ENCODE peak calls at places on chromosomes 6 and 20, in nine cellular contexts. One of them, this sample, is unnamed.

GRCh38 chr6:53112871-53113270 is 35.8 kb downstream of the GCM1 start:
- DNase-seq in stomach: peak; percentile 43
- DNase-seq in A549: no peak
- DNase-seq in tibial nerve: no peak
- DNase-seq in GM12878: no peak
- DNase-seq in SK-N-SH: no peak
- DNase-seq in H1: no peak
- DNase-seq in suprapubic skin: no peak
- DNase-seq in HepG2: no peak
- DNase-seq in this sample: no peak

GRCh38 chr6:147837540-147837939 is 329.1 kb downstream of the SAMD5 start:
- DNase-seq in stomach: no peak
- DNase-seq in A549: no peak
- DNase-seq in tibial nerve: no peak
- DNase-seq in GM12878: no peak
- DNase-seq in SK-N-SH: no peak
- DNase-seq in H1: no peak
- DNase-seq in suprapubic skin: no peak
- DNase-seq in HepG2: no peak
- DNase-seq in this sample: no peak

GRCh38 chr20:60953311-60953710 is 298.8 kb upstream of the CDH4 start:
- DNase-seq in stomach: no peak
- DNase-seq in A549: no peak
- DNase-seq in tibial nerve: no peak
- DNase-seq in GM12878: no peak
- DNase-seq in SK-N-SH: no peak
- DNase-seq in H1: no peak
- DNase-seq in suprapubic skin: no peak
- DNase-seq in HepG2: no peak
- DNase-seq in this sample: no peak

GRCh38 chr20:24963672-24964517 is 14.8 kb downstream of the CST7 start:
- DNase-seq in stomach: no peak
- DNase-seq in A549: no peak
- DNase-seq in tibial nerve: no peak
- DNase-seq in GM12878: no peak
- DNase-seq in SK-N-SH: no peak
- DNase-seq in H1: no peak
- DNase-seq in suprapubic skin: no peak
- DNase-seq in HepG2: no peak
- DNase-seq in this sample: no peak

GRCh38 chr20:23309781-23310180 is 40.8 kb upstream of the NXT1 start:
- DNase-seq in stomach: no peak
- DNase-seq in A549: no peak
- DNase-seq in tibial nerve: no peak
- DNase-seq in GM12878: no peak
- DNase-seq in SK-N-SH: no peak
- DNase-seq in H1: no peak
- DNase-seq in suprapubic skin: no peak
- DNase-seq in HepG2: no peak
- DNase-seq in this sample: no peak

GRCh38 chr6:160333841-160334240 is 14.3 kb upstream of the SLC22A3 start:
- DNase-seq in stomach: no peak
- DNase-seq in A549: no peak
- DNase-seq in tibial nerve: no peak
- DNase-seq in GM12878: no peak
- DNase-seq in SK-N-SH: no peak
- DNase-seq in H1: no peak
- DNase-seq in suprapubic skin: no peak
- DNase-seq in HepG2: no peak
- DNase-seq in this sample: no peak

GRCh38 chr20:61847986-61848385 is 217.7 kb downstream of the TAF4 start:
- DNase-seq in stomach: no peak
- DNase-seq in A549: no peak
- DNase-seq in tibial nerve: no peak
- DNase-seq in GM12878: no peak
- DNase-seq in SK-N-SH: no peak
- DNase-seq in H1: no peak
- DNase-seq in suprapubic skin: no peak
- DNase-seq in HepG2: no peak
- DNase-seq in this sample: no peak

GRCh38 chr6:21200056-21200870 is 393.3 kb upstream of the SOX4 start:
- DNase-seq in stomach: no peak
- DNase-seq in A549: no peak
- DNase-seq in tibial nerve: no peak
- DNase-seq in GM12878: no peak
- DNase-seq in SK-N-SH: peak; percentile 58
- DNase-seq in H1: no peak
- DNase-seq in suprapubic skin: no peak
- DNase-seq in HepG2: peak; percentile 21
- DNase-seq in this sample: no peak

GRCh38 chr6:33419580-33420492 is at the start of gene SYNGAP1:
- DNase-seq in stomach: no peak
- DNase-seq in A549: no peak
- DNase-seq in tibial nerve: peak; percentile 52
- DNase-seq in GM12878: no peak
- DNase-seq in SK-N-SH: peak; percentile 67
- DNase-seq in H1: no peak
- DNase-seq in suprapubic skin: peak; percentile 78
- DNase-seq in HepG2: no peak
- DNase-seq in this sample: peak; percentile 86

GRCh38 chr6:8535505-8535904 is 100.2 kb upstream of the SLC35B3 start:
- DNase-seq in stomach: no peak
- DNase-seq in A549: no peak
- DNase-seq in tibial nerve: no peak
- DNase-seq in GM12878: no peak
- DNase-seq in SK-N-SH: no peak
- DNase-seq in H1: no peak
- DNase-seq in suprapubic skin: no peak
- DNase-seq in HepG2: no peak
- DNase-seq in this sample: no peak

GRCh38 chr20:44738779-44739477 is 6.7 kb upstream of the KCNK15 start:
- DNase-seq in stomach: peak; percentile 79
- DNase-seq in A549: peak; percentile 94
- DNase-seq in tibial nerve: no peak
- DNase-seq in GM12878: peak; percentile 63
- DNase-seq in SK-N-SH: peak; percentile 88
- DNase-seq in H1: no peak
- DNase-seq in suprapubic skin: no peak
- DNase-seq in HepG2: peak; percentile 89
- DNase-seq in this sample: peak; percentile 57

GRCh38 chr20:32908334-32909292 is 49.9 kb downstream of the EFCAB8 start:
- DNase-seq in stomach: no peak
- DNase-seq in A549: no peak
- DNase-seq in tibial nerve: no peak
- DNase-seq in GM12878: no peak
- DNase-seq in SK-N-SH: no peak
- DNase-seq in H1: no peak
- DNase-seq in suprapubic skin: no peak
- DNase-seq in HepG2: no peak
- DNase-seq in this sample: no peak

GRCh38 chr6:152207915-152208714 is 400.6 kb downstream of the ESR1 start:
- DNase-seq in stomach: no peak
- DNase-seq in A549: no peak
- DNase-seq in tibial nerve: no peak
- DNase-seq in GM12878: no peak
- DNase-seq in SK-N-SH: no peak
- DNase-seq in H1: no peak
- DNase-seq in suprapubic skin: no peak
- DNase-seq in HepG2: peak; percentile 50
- DNase-seq in this sample: no peak

GRCh38 chr6:29516108-29516507 is 28.4 kb upstream of the MAS1L start:
- DNase-seq in stomach: no peak
- DNase-seq in A549: peak; percentile 5
- DNase-seq in tibial nerve: no peak
- DNase-seq in GM12878: no peak
- DNase-seq in SK-N-SH: no peak
- DNase-seq in H1: no peak
- DNase-seq in suprapubic skin: no peak
- DNase-seq in HepG2: no peak
- DNase-seq in this sample: no peak

GRCh38 chr6:35311390-35312075 is 13.9 kb downstream of the DEF6 start:
- DNase-seq in stomach: no peak
- DNase-seq in A549: no peak
- DNase-seq in tibial nerve: no peak
- DNase-seq in GM12878: no peak
- DNase-seq in SK-N-SH: no peak
- DNase-seq in H1: no peak
- DNase-seq in suprapubic skin: no peak
- DNase-seq in HepG2: no peak
- DNase-seq in this sample: no peak
- H3K27ac ChIP-seq in stomach: peak overlapping the region; percentile 4
- H3K27ac ChIP-seq in A549: no peak overlapping the region
- H3K27ac ChIP-seq in tibial nerve: peak overlapping the region; percentile 55
- H3K27ac ChIP-seq in GM12878: peak overlapping the region; percentile 65
- H3K27ac ChIP-seq in SK-N-SH: no peak overlapping the region
- H3K27ac ChIP-seq in H1: no peak overlapping the region
- H3K27ac ChIP-seq in suprapubic skin: no peak overlapping the region
- H3K27ac ChIP-seq in HepG2: no peak overlapping the region
- H3K27ac ChIP-seq in this sample: no peak overlapping the region

GRCh38 chr20:39283464-39283863 is 321.3 kb downstream of the DHX35 start:
- DNase-seq in stomach: no peak
- DNase-seq in A549: no peak
- DNase-seq in tibial nerve: no peak
- DNase-seq in GM12878: no peak
- DNase-seq in SK-N-SH: no peak
- DNase-seq in H1: no peak
- DNase-seq in suprapubic skin: no peak
- DNase-seq in HepG2: no peak
- DNase-seq in this sample: no peak
- TF ChIP-seq EP300 in stomach: no peak
- TF ChIP-seq EP300 in A549: no peak
- TF ChIP-seq EP300 in tibial nerve: no peak
- TF ChIP-seq EP300 in GM12878: no peak
- TF ChIP-seq EP300 in SK-N-SH: no peak
- TF ChIP-seq EP300 in H1: no peak
- TF ChIP-seq EP300 in suprapubic skin: no peak
- TF ChIP-seq EP300 in HepG2: no peak
- TF ChIP-seq EP300 in this sample: no peak

GRCh38 chr6:2794171-2794730 is 29.1 kb downstream of the WRNIP1 start:
- DNase-seq in stomach: no peak
- DNase-seq in A549: no peak
- DNase-seq in tibial nerve: no peak
- DNase-seq in GM12878: no peak
- DNase-seq in SK-N-SH: no peak
- DNase-seq in H1: no peak
- DNase-seq in suprapubic skin: no peak
- DNase-seq in HepG2: no peak
- DNase-seq in this sample: no peak

GRCh38 chr6:2795162-2795561 is 30.0 kb downstream of the WRNIP1 start:
- DNase-seq in stomach: no peak
- DNase-seq in A549: no peak
- DNase-seq in tibial nerve: no peak
- DNase-seq in GM12878: no peak
- DNase-seq in SK-N-SH: no peak
- DNase-seq in H1: no peak
- DNase-seq in suprapubic skin: no peak
- DNase-seq in HepG2: no peak
- DNase-seq in this sample: no peak

GRCh38 chr6:2791124-2792050 is 26.2 kb downstream of the WRNIP1 start:
- DNase-seq in stomach: peak; percentile 76
- DNase-seq in A549: peak; percentile 79
- DNase-seq in tibial nerve: peak; percentile 41
- DNase-seq in GM12878: peak; percentile 13
- DNase-seq in SK-N-SH: peak; percentile 77
- DNase-seq in H1: no peak
- DNase-seq in suprapubic skin: no peak
- DNase-seq in HepG2: peak; percentile 81
- DNase-seq in this sample: peak; percentile 39

GRCh38 chr6:2792330-2792729 is 27.1 kb downstream of the WRNIP1 start:
- DNase-seq in stomach: no peak
- DNase-seq in A549: no peak
- DNase-seq in tibial nerve: no peak
- DNase-seq in GM12878: no peak
- DNase-seq in SK-N-SH: no peak
- DNase-seq in H1: no peak
- DNase-seq in suprapubic skin: no peak
- DNase-seq in HepG2: no peak
- DNase-seq in this sample: no peak

DNA sequence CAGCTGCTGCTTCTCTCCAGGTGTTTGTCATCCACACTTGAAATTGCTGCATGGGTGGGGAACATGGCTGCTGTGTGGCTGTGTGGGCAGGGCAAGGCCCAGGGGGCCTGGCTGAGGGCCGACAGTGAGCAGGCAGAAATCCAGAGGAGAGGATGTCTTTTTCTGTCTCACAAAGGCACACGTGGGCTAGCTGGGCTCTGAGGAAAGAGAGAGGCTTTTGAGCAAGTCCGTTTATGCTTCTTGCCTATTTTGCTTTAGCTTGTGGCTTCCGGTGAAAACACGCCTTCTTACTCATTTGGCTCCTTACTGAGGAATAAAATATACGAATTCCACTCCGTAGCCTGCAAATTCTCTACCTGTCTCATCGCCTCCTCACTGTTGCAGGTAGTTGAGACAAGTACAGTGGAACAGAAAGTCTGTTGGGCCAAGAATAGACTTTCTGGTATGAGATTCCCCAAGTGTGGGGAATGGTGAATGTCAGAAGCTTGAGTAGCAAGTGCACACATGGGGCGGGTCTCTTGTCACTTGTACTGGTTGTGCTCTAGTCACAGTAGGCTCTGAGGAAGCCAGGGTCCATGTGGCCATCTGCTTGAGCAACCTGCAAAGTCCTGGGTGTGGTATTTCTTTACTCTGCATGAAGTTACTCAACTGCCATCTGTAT is 28.4 kb downstream of the WRNIP1 start:
- DNase-seq in stomach: peak; percentile 41
- DNase-seq in A549: no peak
- DNase-seq in tibial nerve: no peak
- DNase-seq in GM12878: no peak
- DNase-seq in SK-N-SH: no peak
- DNase-seq in H1: no peak
- DNase-seq in suprapubic skin: no peak
- DNase-seq in HepG2: no peak
- DNase-seq in this sample: no peak
- H3K27ac ChIP-seq in stomach: no peak overlapping the region
- H3K27ac ChIP-seq in A549: no peak overlapping the region
- H3K27ac ChIP-seq in tibial nerve: no peak overlapping the region
- H3K27ac ChIP-seq in GM12878: no peak overlapping the region
- H3K27ac ChIP-seq in SK-N-SH: no peak overlapping the region
- H3K27ac ChIP-seq in H1: no peak overlapping the region
- H3K27ac ChIP-seq in suprapubic skin: peak overlapping the region; percentile 39
- H3K27ac ChIP-seq in HepG2: no peak overlapping the region
- H3K27ac ChIP-seq in this sample: no peak overlapping the region

GRCh38 chr6:38012573-38012972 is 193.0 kb downstream of the ZFAND3 start:
- DNase-seq in stomach: no peak
- DNase-seq in A549: peak; percentile 47
- DNase-seq in tibial nerve: no peak
- DNase-seq in GM12878: no peak
- DNase-seq in SK-N-SH: peak; percentile 37
- DNase-seq in H1: peak; percentile 10
- DNase-seq in suprapubic skin: no peak
- DNase-seq in HepG2: peak; percentile 57
- DNase-seq in this sample: no peak
- TF ChIP-seq EP300 in stomach: no peak
- TF ChIP-seq EP300 in A549: no peak
- TF ChIP-seq EP300 in tibial nerve: no peak
- TF ChIP-seq EP300 in GM12878: no peak
- TF ChIP-seq EP300 in SK-N-SH: no peak
- TF ChIP-seq EP300 in H1: no peak
- TF ChIP-seq EP300 in suprapubic skin: no peak
- TF ChIP-seq EP300 in HepG2: no peak
- TF ChIP-seq EP300 in this sample: no peak

GRCh38 chr6:136696238-136696637 is 96.0 kb downstream of the MAP3K5 start:
- DNase-seq in stomach: no peak
- DNase-seq in A549: no peak
- DNase-seq in tibial nerve: no peak
- DNase-seq in GM12878: no peak
- DNase-seq in SK-N-SH: no peak
- DNase-seq in H1: no peak
- DNase-seq in suprapubic skin: no peak
- DNase-seq in HepG2: no peak
- DNase-seq in this sample: no peak
- H3K27ac ChIP-seq in stomach: no peak overlapping the region
- H3K27ac ChIP-seq in A549: no peak overlapping the region
- H3K27ac ChIP-seq in tibial nerve: no peak overlapping the region
- H3K27ac ChIP-seq in GM12878: no peak overlapping the region
- H3K27ac ChIP-seq in SK-N-SH: no peak overlapping the region
- H3K27ac ChIP-seq in H1: no peak overlapping the region
- H3K27ac ChIP-seq in suprapubic skin: no peak overlapping the region
- H3K27ac ChIP-seq in HepG2: no peak overlapping the region
- H3K27ac ChIP-seq in this sample: peak overlapping the region; percentile 61

This sample was measured in ovary.